ENCODE peak calls at places on chromosomes 3 and 15, in five cellular contexts. J, C, B, T and V are unnamed samples.

GRCh38 chr15:86373147-86373546 is 293.5 kb downstream of the AGBL1 start:
- DNase-seq in J (no peak), C (no peak), B (no peak), T (no peak), V (no peak)

GRCh38 chr3:173778246-173778645 is 380.7 kb downstream of the NLGN1 start:
- DNase-seq in J (no peak), C (no peak), B (no peak), T (no peak), V (no peak)

GRCh38 chr15:90004252-90004651 is 3.1 kb downstream of the ZNF710 start:
- DNase-seq in J (no peak), C (no peak), B (no peak), T (no peak), V (no peak)

GRCh38 chr3:44862221-44862637 is 517 bp downstream of the TMEM42 start:
- DNase-seq in J (no peak), C (peak), B (no peak), T (no peak), V (no peak)

GRCh38 chr3:4848176-4848575 is 131.1 kb upstream of the BHLHE40 start:
- DNase-seq in J (no peak), C (no peak), B (no peak), T (no peak), V (no peak)

GRCh38 chr3:45872569-45872968 is 13.8 kb upstream of the CCR9 start:
- DNase-seq in J (no peak), C (no peak), B (no peak), T (no peak), V (no peak)

GRCh38 chr3:193780810-193781472 is 187.9 kb downstream of the OPA1 start:
- DNase-seq in J (no peak), C (peak), B (no peak), T (peak), V (peak)

GRCh38 chr3:128353991-128354687 is 112.6 kb downstream of the DNAJB8 start:
- DNase-seq in J (no peak), C (no peak), B (no peak), T (no peak), V (no peak)

GRCh38 chr15:80779658-80780415 is 667 bp downstream of the CEMIP start:
- DNase-seq in J (no peak), C (no peak), B (no peak), T (no peak), V (no peak)

GRCh38 chr15:45094358-45094730 is 19.6 kb downstream of the DUOX2 start:
- DNase-seq in J (no peak), C (no peak), B (no peak), T (no peak), V (no peak)

GRCh38 chr15:58515807-58516206 is 84.0 kb downstream of the LIPC start:
- DNase-seq in J (no peak), C (no peak), B (no peak), T (peak), V (no peak)